ENCODE peak calls at places on chromosomes 2 and 18, in six cellular contexts. One of them, this sample, is unnamed.
A peak's percentile ranks its signal among the peaks of the same experiment; 100 is the strongest.

GRCh38 chr2:217277646-217278048 is 417.8 kb upstream of the TNP1 start:
- DNase-seq in colonic mucosa: no peak
- DNase-seq in OCI-LY7: no peak
- DNase-seq in prostate gland: no peak
- DNase-seq in Peyer's patch: no peak
- DNase-seq in A673: no peak
- DNase-seq in this sample: no peak

GRCh38 chr2:209619782-209620181 is 151.8 kb upstream of the UNC80 start:
- DNase-seq in colonic mucosa: no peak
- DNase-seq in OCI-LY7: peak; percentile 36
- DNase-seq in prostate gland: no peak
- DNase-seq in Peyer's patch: no peak
- DNase-seq in A673: peak; percentile 67
- DNase-seq in this sample: peak; percentile 1

GRCh38 chr2:109636290-109636675 is 22.1 kb downstream of the SOWAHC start:
- DNase-seq in colonic mucosa: no peak
- DNase-seq in OCI-LY7: no peak
- DNase-seq in prostate gland: no peak
- DNase-seq in Peyer's patch: no peak
- DNase-seq in A673: no peak
- DNase-seq in this sample: no peak

GRCh38 chr2:2613279-2614199 is 282.5 kb upstream of the MYT1L start:
- DNase-seq in colonic mucosa: peak; percentile 83
- DNase-seq in OCI-LY7: peak; percentile 82
- DNase-seq in prostate gland: peak; percentile 84
- DNase-seq in Peyer's patch: peak; percentile 53
- DNase-seq in A673: peak; percentile 93
- DNase-seq in this sample: peak; percentile 79

GRCh38 chr2:99881901-99882591 is 260.3 kb downstream of the AFF3 start:
- DNase-seq in colonic mucosa: no peak
- DNase-seq in OCI-LY7: peak; percentile 73
- DNase-seq in prostate gland: no peak
- DNase-seq in Peyer's patch: no peak
- DNase-seq in A673: peak; percentile 67
- DNase-seq in this sample: no peak

GRCh38 chr2:116979941-116980340 is 834.5 kb upstream of the DDX18 start:
- DNase-seq in colonic mucosa: no peak
- DNase-seq in OCI-LY7: no peak
- DNase-seq in prostate gland: no peak
- DNase-seq in Peyer's patch: no peak
- DNase-seq in A673: no peak
- DNase-seq in this sample: no peak

GRCh38 chr2:238231809-238232208 is 8.0 kb downstream of the HES6 start:
- DNase-seq in colonic mucosa: no peak
- DNase-seq in OCI-LY7: no peak
- DNase-seq in prostate gland: no peak
- DNase-seq in Peyer's patch: no peak
- DNase-seq in A673: no peak
- DNase-seq in this sample: no peak

GRCh38 chr18:63206433-63207153 is 113.0 kb downstream of the BCL2 start:
- DNase-seq in colonic mucosa: no peak
- DNase-seq in OCI-LY7: peak; percentile 7
- DNase-seq in prostate gland: no peak
- DNase-seq in Peyer's patch: no peak
- DNase-seq in A673: no peak
- DNase-seq in this sample: no peak

GRCh38 chr2:145136702-145137101 is 616.8 kb upstream of the ZEB2 start:
- DNase-seq in colonic mucosa: no peak
- DNase-seq in OCI-LY7: no peak
- DNase-seq in prostate gland: no peak
- DNase-seq in Peyer's patch: no peak
- DNase-seq in A673: no peak
- DNase-seq in this sample: no peak

GRCh38 chr2:168851674-168852320 is 38.4 kb downstream of the SPC25 start:
- DNase-seq in colonic mucosa: no peak
- DNase-seq in OCI-LY7: no peak
- DNase-seq in prostate gland: no peak
- DNase-seq in Peyer's patch: peak; percentile 59
- DNase-seq in A673: peak; percentile 45
- DNase-seq in this sample: no peak

GRCh38 chr2:70717431-70718038 is 50.5 kb downstream of the ADD2 start:
- DNase-seq in colonic mucosa: no peak
- DNase-seq in OCI-LY7: no peak
- DNase-seq in prostate gland: no peak
- DNase-seq in Peyer's patch: no peak
- DNase-seq in A673: no peak
- DNase-seq in this sample: no peak

GRCh38 chr2:2530334-2530733 is 199.3 kb upstream of the MYT1L start:
- DNase-seq in colonic mucosa: no peak
- DNase-seq in OCI-LY7: no peak
- DNase-seq in prostate gland: no peak
- DNase-seq in Peyer's patch: no peak
- DNase-seq in A673: no peak
- DNase-seq in this sample: no peak

GRCh38 chr2:161101406-161101805 is 58.8 kb upstream of the TANK start:
- DNase-seq in colonic mucosa: no peak
- DNase-seq in OCI-LY7: no peak
- DNase-seq in prostate gland: no peak
- DNase-seq in Peyer's patch: no peak
- DNase-seq in A673: no peak
- DNase-seq in this sample: no peak

GRCh38 chr2:9071032-9071431 is 67.5 kb upstream of the MBOAT2 start:
- DNase-seq in colonic mucosa: peak; percentile 62
- DNase-seq in OCI-LY7: no peak
- DNase-seq in prostate gland: no peak
- DNase-seq in Peyer's patch: peak; percentile 56
- DNase-seq in A673: peak; percentile 75
- DNase-seq in this sample: no peak

GRCh38 chr18:55685638-55686037 is 97.6 kb upstream of the TCF4 start:
- DNase-seq in colonic mucosa: no peak
- DNase-seq in OCI-LY7: no peak
- DNase-seq in prostate gland: no peak
- DNase-seq in Peyer's patch: no peak
- DNase-seq in A673: no peak
- DNase-seq in this sample: no peak

GRCh38 chr2:25076749-25077148 is 34.9 kb downstream of the EFR3B start:
- DNase-seq in colonic mucosa: no peak
- DNase-seq in OCI-LY7: no peak
- DNase-seq in prostate gland: no peak
- DNase-seq in Peyer's patch: no peak
- DNase-seq in A673: peak; percentile 97
- DNase-seq in this sample: no peak

GRCh38 chr18:73733376-73733775 is 414.3 kb downstream of the FBXO15 start:
- DNase-seq in colonic mucosa: no peak
- DNase-seq in OCI-LY7: no peak
- DNase-seq in prostate gland: no peak
- DNase-seq in Peyer's patch: no peak
- DNase-seq in A673: no peak
- DNase-seq in this sample: no peak

GRCh38 chr18:22900558-22901183 is 32.5 kb upstream of the RBBP8 start:
- DNase-seq in colonic mucosa: no peak
- DNase-seq in OCI-LY7: no peak
- DNase-seq in prostate gland: no peak
- DNase-seq in Peyer's patch: no peak
- DNase-seq in A673: no peak
- DNase-seq in this sample: no peak

GRCh38 chr18:48777737-48778111 is 173.0 kb downstream of the SMAD7 start:
- DNase-seq in colonic mucosa: no peak
- DNase-seq in OCI-LY7: no peak
- DNase-seq in prostate gland: no peak
- DNase-seq in Peyer's patch: no peak
- DNase-seq in A673: no peak
- DNase-seq in this sample: no peak

GRCh38 chr2:146806295-146807005 is 1038.4 kb upstream of the ACVR2A start:
- DNase-seq in colonic mucosa: no peak
- DNase-seq in OCI-LY7: no peak
- DNase-seq in prostate gland: no peak
- DNase-seq in Peyer's patch: no peak
- DNase-seq in A673: no peak
- DNase-seq in this sample: no peak

GRCh38 chr2:238322001-238322411 is 1.7 kb downstream of the TRAF3IP1 start:
- DNase-seq in colonic mucosa: no peak
- DNase-seq in OCI-LY7: no peak
- DNase-seq in prostate gland: no peak
- DNase-seq in Peyer's patch: peak; percentile 42
- DNase-seq in A673: no peak
- DNase-seq in this sample: no peak

GRCh38 chr2:12953596-12953995 is 236.9 kb downstream of the TRIB2 start:
- DNase-seq in colonic mucosa: no peak
- DNase-seq in OCI-LY7: no peak
- DNase-seq in prostate gland: no peak
- DNase-seq in Peyer's patch: no peak
- DNase-seq in A673: no peak
- DNase-seq in this sample: no peak

GRCh38 chr2:64273524-64274398 is 129.5 kb upstream of the PELI1 start:
- DNase-seq in colonic mucosa: peak; percentile 77
- DNase-seq in OCI-LY7: no peak
- DNase-seq in prostate gland: peak; percentile 17
- DNase-seq in Peyer's patch: peak; percentile 77
- DNase-seq in A673: peak; percentile 97
- DNase-seq in this sample: peak; percentile 73

GRCh38 chr2:73162856-73163521 is 39.4 kb upstream of the NOTO start:
- DNase-seq in colonic mucosa: no peak
- DNase-seq in OCI-LY7: no peak
- DNase-seq in prostate gland: no peak
- DNase-seq in Peyer's patch: no peak
- DNase-seq in A673: no peak
- DNase-seq in this sample: no peak

GRCh38 chr2:113791697-113792590 is 35.5 kb upstream of the SLC35F5 start:
- DNase-seq in colonic mucosa: no peak
- DNase-seq in OCI-LY7: peak; percentile 29
- DNase-seq in prostate gland: no peak
- DNase-seq in Peyer's patch: no peak
- DNase-seq in A673: no peak
- DNase-seq in this sample: no peak

GRCh38 chr2:60410458-60411146 is 142.9 kb downstream of the BCL11A start:
- DNase-seq in colonic mucosa: no peak
- DNase-seq in OCI-LY7: no peak
- DNase-seq in prostate gland: no peak
- DNase-seq in Peyer's patch: no peak
- DNase-seq in A673: no peak
- DNase-seq in this sample: no peak

GRCh38 chr2:241908686-241909420 is 39.3 kb downstream of the RTP5 start:
- DNase-seq in colonic mucosa: no peak
- DNase-seq in OCI-LY7: no peak
- DNase-seq in prostate gland: no peak
- DNase-seq in Peyer's patch: peak; percentile 15
- DNase-seq in A673: no peak
- DNase-seq in this sample: no peak

GRCh38 chr18:44637210-44638051 is 43.3 kb upstream of the SETBP1 start:
- DNase-seq in colonic mucosa: no peak
- DNase-seq in OCI-LY7: no peak
- DNase-seq in prostate gland: no peak
- DNase-seq in Peyer's patch: no peak
- DNase-seq in A673: no peak
- DNase-seq in this sample: no peak

GRCh38 chr2:234793211-234793610 is 158.6 kb upstream of the SH3BP4 start:
- DNase-seq in colonic mucosa: no peak
- DNase-seq in OCI-LY7: no peak
- DNase-seq in prostate gland: no peak
- DNase-seq in Peyer's patch: no peak
- DNase-seq in A673: no peak
- DNase-seq in this sample: no peak

GRCh38 chr2:43131051-43131889 is 95.1 kb downstream of the ZFP36L2 start:
- DNase-seq in colonic mucosa: peak; percentile 85
- DNase-seq in OCI-LY7: peak; percentile 93
- DNase-seq in prostate gland: peak; percentile 76
- DNase-seq in Peyer's patch: peak; percentile 91
- DNase-seq in A673: peak; percentile 46
- DNase-seq in this sample: peak; percentile 96

GRCh38 chr2:76478636-76479035 is 767.9 kb upstream of the GCFC2 start:
- DNase-seq in colonic mucosa: no peak
- DNase-seq in OCI-LY7: no peak
- DNase-seq in prostate gland: no peak
- DNase-seq in Peyer's patch: no peak
- DNase-seq in A673: no peak
- DNase-seq in this sample: no peak

GRCh38 chr2:4391013-4391412 is 687.6 kb downstream of the DCDC2C start:
- DNase-seq in colonic mucosa: no peak
- DNase-seq in OCI-LY7: no peak
- DNase-seq in prostate gland: no peak
- DNase-seq in Peyer's patch: no peak
- DNase-seq in A673: no peak
- DNase-seq in this sample: no peak
- H3K9me3 ChIP-seq in colonic mucosa: no peaks in the 10 kb centered on the region
- H3K9me3 ChIP-seq in OCI-LY7: no peaks in the 10 kb centered on the region
- H3K9me3 ChIP-seq in prostate gland: no peaks in the 10 kb centered on the region
- H3K9me3 ChIP-seq in Peyer's patch: no peaks in the 10 kb centered on the region
- H3K9me3 ChIP-seq in A673: peaks cover 7% of the 10 kb centered on the region
- H3K9me3 ChIP-seq in this sample: peaks cover 80% of the 10 kb centered on the region

GRCh38 chr18:53861185-53861584 is 363.3 kb downstream of the MBD2 start:
- DNase-seq in colonic mucosa: no peak
- DNase-seq in OCI-LY7: no peak
- DNase-seq in prostate gland: no peak
- DNase-seq in Peyer's patch: no peak
- DNase-seq in A673: no peak
- DNase-seq in this sample: no peak
- H3K36me3 ChIP-seq in colonic mucosa: no peaks in the 10 kb centered on the region
- H3K36me3 ChIP-seq in OCI-LY7: no peaks in the 10 kb centered on the region
- H3K36me3 ChIP-seq in prostate gland: no peaks in the 10 kb centered on the region
- H3K36me3 ChIP-seq in Peyer's patch: no peaks in the 10 kb centered on the region
- H3K36me3 ChIP-seq in A673: no peaks in the 10 kb centered on the region
- H3K36me3 ChIP-seq in this sample: no peaks in the 10 kb centered on the region

GRCh38 chr2:14516844-14517243 is 115.7 kb upstream of the LRATD1 start:
- DNase-seq in colonic mucosa: no peak
- DNase-seq in OCI-LY7: no peak
- DNase-seq in prostate gland: no peak
- DNase-seq in Peyer's patch: no peak
- DNase-seq in A673: no peak
- DNase-seq in this sample: no peak
- TF ChIP-seq CTCF in colonic mucosa: no peak
- TF ChIP-seq CTCF in OCI-LY7: no peak
- TF ChIP-seq CTCF in prostate gland: no peak
- TF ChIP-seq CTCF in Peyer's patch: no peak
- TF ChIP-seq CTCF in A673: no peak
- TF ChIP-seq CTCF in this sample: no peak

GRCh38 chr18:404061-404460 is 96.4 kb downstream of the COLEC12 start:
- DNase-seq in colonic mucosa: no peak
- DNase-seq in OCI-LY7: no peak
- DNase-seq in prostate gland: no peak
- DNase-seq in Peyer's patch: no peak
- DNase-seq in A673: no peak
- DNase-seq in this sample: no peak
- H3K9me3 ChIP-seq in colonic mucosa: no peaks in the 10 kb centered on the region
- H3K9me3 ChIP-seq in OCI-LY7: no peaks in the 10 kb centered on the region
- H3K9me3 ChIP-seq in prostate gland: no peaks in the 10 kb centered on the region
- H3K9me3 ChIP-seq in Peyer's patch: no peaks in the 10 kb centered on the region
- H3K9me3 ChIP-seq in A673: no peaks in the 10 kb centered on the region
- H3K9me3 ChIP-seq in this sample: peaks cover 15% of the 10 kb centered on the region

DNA sequence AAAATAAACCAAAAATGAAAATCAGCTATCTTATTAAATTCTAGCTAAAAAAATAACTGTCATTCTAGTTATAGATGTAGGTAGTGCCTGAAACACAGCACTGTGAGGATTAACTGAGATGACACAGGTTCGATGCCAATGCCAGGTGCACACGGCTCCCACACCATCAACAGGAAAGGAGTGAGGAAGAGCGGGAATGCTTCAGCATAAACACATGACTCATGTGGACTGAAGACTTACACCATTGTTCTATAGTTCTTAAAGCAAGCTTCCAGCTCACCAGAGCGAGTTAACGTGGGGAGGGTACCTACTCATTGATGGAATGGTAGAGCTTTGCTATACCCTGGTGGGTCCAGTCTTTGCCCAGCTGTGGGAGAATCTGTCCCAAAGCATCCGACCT is 76.7 kb downstream of the EMILIN2 start:
- DNase-seq in colonic mucosa: no peak
- DNase-seq in OCI-LY7: no peak
- DNase-seq in prostate gland: no peak
- DNase-seq in Peyer's patch: no peak
- DNase-seq in A673: no peak
- DNase-seq in this sample: no peak
- H3K36me3 ChIP-seq in colonic mucosa: peaks cover 29% of the 10 kb centered on the region
- H3K36me3 ChIP-seq in OCI-LY7: peaks cover 60% of the 10 kb centered on the region
- H3K36me3 ChIP-seq in prostate gland: no peaks in the 10 kb centered on the region
- H3K36me3 ChIP-seq in Peyer's patch: no peaks in the 10 kb centered on the region
- H3K36me3 ChIP-seq in A673: peaks cover 67% of the 10 kb centered on the region
- H3K36me3 ChIP-seq in this sample: no peaks in the 10 kb centered on the region